ENCODE peak calls at places on chromosomes 3 and 15, in four cellular contexts. W is H9, E is Daoy, A is lung microvascular endothelial cell. K is an unnamed sample.

GRCh38 chr3:46208167-46208704 is at the start of gene CCR1:
- DNase-seq in W (peak), E (no peak), A (no peak), K (peak)

GRCh38 chr15:70596354-70597055 is 166.9 kb downstream of the UACA start:
- DNase-seq in W (no peak), E (peak), A (no peak), K (peak)

GRCh38 chr3:50227390-50228183 is 8.4 kb upstream of the GNAI2 start:
- DNase-seq in W (peak), E (peak), A (peak), K (peak)

GRCh38 chr15:48609486-48609885 is 36.0 kb downstream of the FBN1 start:
- DNase-seq in W (no peak), E (no peak), A (peak), K (no peak)

GRCh38 chr15:71914092-71914491 is 103.7 kb downstream of the NR2E3 start:
- DNase-seq in W (no peak), E (no peak), A (no peak), K (no peak)

GRCh38 chr15:27095809-27096580 is 125.0 kb downstream of the GABRG3 start:
- DNase-seq in W (no peak), E (no peak), A (no peak), K (no peak)

GRCh38 chr3:116341916-116342315 is 103.4 kb downstream of the LSAMP start:
- DNase-seq in W (no peak), E (peak), A (no peak), K (no peak)

GRCh38 chr3:159762981-159763465 is 225.6 kb upstream of the IL12A start:
- DNase-seq in W (peak), E (peak), A (peak), K (peak)

GRCh38 chr3:116005404-116005803 is 382.1 kb downstream of the GAP43 start:
- DNase-seq in W (no peak), E (peak), A (no peak), K (peak)

GRCh38 chr15:49270541-49271421 is 100.7 kb downstream of the GALK2 start:
- DNase-seq in W (no peak), E (peak), A (no peak), K (no peak)